ENCODE peak calls at places on chromosomes 2 and 18, in four cellular contexts. One of them, this sample, is unnamed.

GRCh38 chr2:13533524-13533922 is 816.8 kb downstream of the TRIB2 start:
- DNase-seq in GM12878: no peak
- DNase-seq in HepG2: peak; percentile 63
- DNase-seq in K562: no peak
- DNase-seq in this sample: no peak

GRCh38 chr2:9811679-9812511 is 31.4 kb upstream of the TAF1B start:
- DNase-seq in K562: no peak
- DNase-seq in HepG2: no peak
- DNase-seq in GM12878: no peak
- DNase-seq in this sample: no peak

GRCh38 chr2:230809677-230810251 is 55.0 kb upstream of the ITM2C start:
- DNase-seq in HepG2: no peak
- DNase-seq in GM12878: no peak
- DNase-seq in K562: no peak
- DNase-seq in this sample: no peak

GRCh38 chr2:191864623-191865521 is 18.0 kb upstream of the CAVIN2 start:
- DNase-seq in GM12878: no peak
- DNase-seq in HepG2: peak; percentile 84
- DNase-seq in K562: no peak
- DNase-seq in this sample: no peak

GRCh38 chr2:152155209-152155608 is 20.4 kb downstream of the STAM2 start:
- DNase-seq in GM12878: no peak
- DNase-seq in HepG2: peak; percentile 58
- DNase-seq in K562: no peak
- DNase-seq in this sample: peak; percentile 43

GRCh38 chr2:102099536-102100293 is 42.8 kb upstream of the IL1R1 start:
- DNase-seq in HepG2: no peak
- DNase-seq in K562: no peak
- DNase-seq in GM12878: no peak
- DNase-seq in this sample: no peak

GRCh38 chr2:195795879-195796278 is 138.9 kb downstream of the SLC39A10 start:
- DNase-seq in HepG2: no peak
- DNase-seq in GM12878: no peak
- DNase-seq in K562: no peak
- DNase-seq in this sample: peak; percentile 10

GRCh38 chr2:156385242-156385641 is 50.9 kb upstream of the GPD2 start:
- DNase-seq in GM12878: no peak
- DNase-seq in K562: peak; percentile 32
- DNase-seq in HepG2: no peak
- DNase-seq in this sample: no peak

DNA sequence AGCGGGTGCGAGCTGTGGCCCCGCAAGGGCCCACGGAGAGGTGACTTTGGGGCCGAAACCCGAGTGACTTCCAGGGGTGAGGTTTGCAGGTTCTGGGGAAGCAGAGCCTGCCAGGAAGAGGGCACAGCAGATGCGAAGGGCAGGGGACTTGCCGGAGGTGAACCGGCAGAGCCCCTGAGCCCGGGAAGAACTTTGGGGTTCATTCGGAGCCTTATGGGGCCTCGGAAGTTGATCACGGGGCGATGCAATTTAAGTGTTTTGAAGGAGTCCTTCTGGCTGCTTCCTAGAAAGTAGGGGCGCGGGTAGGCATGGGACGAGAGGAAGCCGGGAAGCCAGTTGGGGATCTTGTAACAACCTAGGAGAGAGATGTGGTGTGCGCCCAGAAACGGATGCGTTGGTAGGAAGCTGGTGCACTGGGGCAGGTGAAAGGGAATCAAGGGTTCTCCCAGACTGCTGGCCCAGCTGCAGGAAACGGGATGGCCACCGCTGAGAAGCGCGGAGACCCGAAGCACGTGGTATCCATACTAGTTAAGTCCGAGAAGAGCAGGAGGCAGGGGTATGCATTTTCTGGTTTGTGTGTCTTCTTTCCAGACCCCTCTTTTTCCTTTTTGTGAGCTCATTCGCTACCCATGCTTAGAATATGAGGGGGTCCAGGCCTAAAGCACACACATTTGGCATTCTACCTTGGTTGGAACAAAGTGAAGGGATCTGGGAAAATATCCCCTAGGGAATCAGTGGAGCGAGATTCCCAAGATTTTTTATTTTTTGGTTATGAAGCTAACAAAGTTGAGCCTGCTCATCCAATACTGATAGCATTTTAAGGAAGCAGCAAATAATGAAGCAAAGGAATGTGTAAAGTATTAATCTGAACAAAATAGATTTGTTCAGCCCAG is 755 bp downstream of the SCLY start:
- DNase-seq in K562: peak; percentile 37
- DNase-seq in HepG2: peak; percentile 35
- DNase-seq in GM12878: no peak
- DNase-seq in this sample: peak; percentile 53
- TF ChIP-seq HDAC2 in K562: no peak
- TF ChIP-seq HDAC2 in HepG2: no peak
- TF ChIP-seq HDAC2 in GM12878: no peak
- TF ChIP-seq HDAC2 in this sample: no peak

DNA sequence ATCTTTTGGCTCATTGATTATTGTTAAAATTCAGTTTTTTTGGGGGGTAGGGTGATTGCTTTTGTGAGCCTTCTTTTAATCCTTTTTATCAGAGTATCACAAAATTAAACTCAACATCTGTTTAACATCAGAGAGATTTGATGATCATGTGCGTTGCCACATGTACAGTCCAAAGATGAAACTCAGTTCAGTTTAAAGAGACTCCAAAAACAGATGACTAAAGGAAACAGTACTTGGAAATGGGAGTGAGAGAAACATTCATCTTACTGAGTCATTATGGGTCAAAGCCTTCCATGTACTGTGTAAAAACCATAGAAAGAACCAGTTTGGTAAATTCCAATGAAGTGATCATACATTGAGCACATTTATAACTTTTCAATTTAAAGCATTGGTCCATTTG is 53.0 kb downstream of the LYPD6 start:
- DNase-seq in GM12878: no peak
- DNase-seq in HepG2: no peak
- DNase-seq in K562: no peak
- DNase-seq in this sample: no peak
- TF ChIP-seq USF2 in GM12878: no peak
- TF ChIP-seq USF2 in HepG2: no peak
- TF ChIP-seq USF2 in K562: no peak
- TF ChIP-seq USF2 in this sample: no peak

GRCh38 chr2:26654061-26654340 is 12.8 kb upstream of the CIB4 start:
- DNase-seq in GM12878: no peak
- DNase-seq in HepG2: no peak
- DNase-seq in K562: no peak
- DNase-seq in this sample: no peak

GRCh38 chr2:26650713-26651457 is 9.7 kb upstream of the CIB4 start:
- DNase-seq in K562: no peak
- DNase-seq in GM12878: no peak
- DNase-seq in HepG2: no peak
- DNase-seq in this sample: no peak

GRCh38 chr2:26651458-26652155 is 10.4 kb upstream of the CIB4 start:
- DNase-seq in K562: no peak
- DNase-seq in GM12878: no peak
- DNase-seq in HepG2: no peak
- DNase-seq in this sample: no peak

GRCh38 chr2:26653207-26654060 is 12.3 kb upstream of the CIB4 start:
- DNase-seq in GM12878: no peak
- DNase-seq in HepG2: no peak
- DNase-seq in K562: no peak
- DNase-seq in this sample: no peak

DNA sequence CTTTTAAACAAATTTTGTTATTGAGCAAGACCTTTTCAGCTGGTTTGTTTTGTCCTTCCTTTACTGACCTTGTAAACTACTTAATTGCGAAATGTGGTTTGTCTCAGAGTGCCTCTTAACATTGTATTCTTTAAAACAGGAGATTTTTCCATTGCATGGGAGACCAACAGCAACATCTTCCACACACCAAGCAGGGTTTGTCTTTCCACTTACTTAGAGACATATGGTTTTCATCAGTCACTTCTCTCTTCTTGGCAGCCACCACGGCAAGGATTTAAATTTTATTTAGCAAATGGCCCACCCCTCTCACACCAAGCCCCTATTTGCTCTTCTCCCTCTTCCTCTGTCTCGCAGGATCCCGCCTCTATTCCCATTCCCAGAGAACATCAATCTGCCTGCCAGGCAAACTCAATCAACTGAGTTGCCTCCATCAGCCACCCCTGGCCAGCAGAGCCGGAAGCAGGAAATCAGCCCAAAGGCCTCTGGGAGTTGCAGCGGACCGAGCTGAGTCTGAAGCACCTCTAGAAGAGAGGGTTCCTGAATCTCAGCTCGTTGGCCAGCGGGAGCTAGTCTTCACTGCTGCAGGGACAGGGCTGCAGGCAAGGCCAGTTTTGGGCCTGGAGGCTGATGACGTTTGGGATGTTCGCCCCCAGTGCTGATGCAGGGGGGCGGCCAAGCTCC is 11.3 kb upstream of the CIB4 start:
- DNase-seq in K562: no peak
- DNase-seq in GM12878: no peak
- DNase-seq in HepG2: no peak
- DNase-seq in this sample: no peak
- TF ChIP-seq HDAC2 in K562: no peak
- TF ChIP-seq HDAC2 in GM12878: no peak
- TF ChIP-seq HDAC2 in HepG2: no peak
- TF ChIP-seq HDAC2 in this sample: no peak

GRCh38 chr2:100780203-100781008 is 39.5 kb upstream of the NPAS2 start:
- DNase-seq in HepG2: peak; percentile 100
- DNase-seq in K562: no peak
- DNase-seq in GM12878: no peak
- DNase-seq in this sample: peak; percentile 25
- TF ChIP-seq USF2 in HepG2: no peak
- TF ChIP-seq USF2 in K562: no peak
- TF ChIP-seq USF2 in GM12878: no peak
- TF ChIP-seq USF2 in this sample: no peak

GRCh38 chr18:32714571-32715148 is 58.2 kb downstream of the KLHL14 start:
- DNase-seq in GM12878: peak; percentile 12
- DNase-seq in K562: peak; percentile 8
- DNase-seq in HepG2: peak; percentile 79
- DNase-seq in this sample: peak; percentile 56
- TF ChIP-seq HDAC2 in GM12878: no peak
- TF ChIP-seq HDAC2 in K562: no peak
- TF ChIP-seq HDAC2 in HepG2: no peak
- TF ChIP-seq HDAC2 in this sample: no peak

This sample was measured in A549.